ENCODE peak calls at places on chromosomes 6 and 20, in ten cellular contexts. U is GM12878, X is lower lobe of right lung, C is MM.1S, E is uterus, M is cardiac muscle cell, A is psoas muscle, Y is fibroblast of lung, I is ascending aorta, B is heart left ventricle. Q is an unnamed sample. For H3K4me1, the result is how much of the 10 kb centered on the place peaks cover.

GRCh38 chr6:6633898-6634734 is 45.6 kb downstream of the LY86 start:
- DNase-seq in A (no peak), Y (no peak), M (no peak), X (no peak), U (no peak), I (no peak), C (no peak), B (no peak), E (no peak), Q (no peak)

GRCh38 chr20:36273414-36274247 is 32.5 kb upstream of the DLGAP4 start:
- DNase-seq in X (no peak), E (no peak), A (peak), Y (peak), C (peak), M (peak), I (no peak), B (no peak), U (no peak), Q (no peak)

GRCh38 chr6:18155864-18156396 is 708 bp downstream of the KDM1B start:
- DNase-seq in E (peak), I (peak), X (peak), U (peak), C (peak), A (peak), Y (peak), B (peak), M (peak), Q (peak)

GRCh38 chr20:40339661-40340449 is 349.2 kb downstream of the MAFB start:
- DNase-seq in E (no peak), U (no peak), A (peak), Y (no peak), I (peak), B (peak), M (no peak), X (peak), C (no peak), Q (peak)

GRCh38 chr6:24876496-24877465 is 59.0 kb downstream of the RIPOR2 start:
- DNase-seq in A (no peak), C (no peak), X (no peak), Y (no peak), B (no peak), E (no peak), U (no peak), I (no peak), M (no peak), Q (no peak)

GRCh38 chr6:7687145-7688113 is 38.5 kb upstream of the BMP6 start:
- DNase-seq in E (no peak), C (no peak), B (no peak), M (no peak), A (no peak), U (no peak), Y (no peak), I (no peak), X (no peak), Q (no peak)

GRCh38 chr20:32052090-32052791 is at the start of gene HCK:
- DNase-seq in Y (no peak), E (no peak), A (peak), B (peak), I (no peak), X (peak), M (no peak), U (no peak), C (no peak), Q (peak)

GRCh38 chr20:44429017-44429339 is 46.7 kb upstream of the TTPAL start:
- DNase-seq in Y (peak), U (no peak), E (no peak), B (no peak), M (no peak), X (no peak), I (no peak), C (no peak), A (no peak), Q (no peak)

GRCh38 chr20:32181606-32182005 is 25.9 kb downstream of the PLAGL2 start:
- DNase-seq in U (no peak), M (no peak), A (peak), X (no peak), I (no peak), C (no peak), Y (no peak), E (no peak), B (no peak), Q (no peak)

GRCh38 chr6:16927205-16927604 is 165.9 kb upstream of the ATXN1 start:
- DNase-seq in M (no peak), Y (no peak), X (no peak), I (no peak), C (no peak), A (no peak), E (no peak), U (no peak), B (no peak), Q (no peak)

GRCh38 chr6:142218441-142218840 is 71.4 kb downstream of the VTA1 start:
- DNase-seq in C (no peak), E (no peak), U (no peak), B (no peak), Y (peak), A (no peak), X (no peak), I (no peak), M (no peak), Q (no peak)

GRCh38 chr6:150069707-150070106 is 786 bp upstream of the ULBP3 start:
- DNase-seq in I (no peak), X (no peak), E (no peak), A (no peak), M (no peak), U (no peak), B (no peak), C (no peak), Y (peak), Q (no peak)

GRCh38 chr6:117480651-117481050 is 1.8 kb upstream of the DCBLD1 start:
- DNase-seq in X (no peak), E (no peak), U (no peak), A (no peak), I (no peak), B (no peak), Y (no peak), M (no peak), C (no peak), Q (no peak)

GRCh38 chr20:2004171-2004570 is 10.3 kb upstream of the PDYN start:
- DNase-seq in A (no peak), Y (no peak), M (no peak), C (no peak), X (no peak), E (no peak), U (no peak), B (no peak), I (no peak), Q (no peak)

GRCh38 chr6:32178547-32179440 is 589 bp downstream of the RNF5 start:
- DNase-seq in A (no peak), I (no peak), Y (no peak), B (no peak), C (no peak), X (no peak), E (no peak), M (peak), U (no peak), Q (no peak)

GRCh38 chr6:14132244-14133220 is 15.0 kb downstream of the CD83 start:
- DNase-seq in B (no peak), C (no peak), E (no peak), U (no peak), Y (no peak), A (no peak), X (no peak), M (no peak), I (no peak), Q (no peak)

GRCh38 chr20:43946206-43946491 is 31.5 kb downstream of the TOX2 start:
- DNase-seq in B (no peak), C (peak), E (no peak), Y (no peak), I (no peak), M (no peak), X (no peak), A (no peak), U (no peak), Q (no peak)

GRCh38 chr20:37956099-37956498 is 53.2 kb downstream of the VSTM2L start:
- DNase-seq in C (no peak), A (no peak), U (no peak), E (no peak), M (no peak), B (no peak), X (no peak), Y (no peak), I (no peak), Q (no peak)

GRCh38 chr6:4587171-4587570 is 189.0 kb upstream of the CDYL start:
- DNase-seq in U (no peak), C (no peak), A (no peak), I (no peak), E (no peak), Y (no peak), M (peak), X (no peak), B (no peak), Q (no peak)

GRCh38 chr6:63872233-63872632 is 236.6 kb downstream of the PHF3 start:
- DNase-seq in A (no peak), E (no peak), B (no peak), Y (no peak), X (no peak), C (no peak), I (no peak), U (no peak), M (no peak), Q (no peak)
- TF ChIP-seq CTCF in A (no peak), E (no peak), B (no peak), Y (no peak), X (no peak), C (no peak), I (no peak), U (no peak), M (no peak), Q (no peak)

DNA sequence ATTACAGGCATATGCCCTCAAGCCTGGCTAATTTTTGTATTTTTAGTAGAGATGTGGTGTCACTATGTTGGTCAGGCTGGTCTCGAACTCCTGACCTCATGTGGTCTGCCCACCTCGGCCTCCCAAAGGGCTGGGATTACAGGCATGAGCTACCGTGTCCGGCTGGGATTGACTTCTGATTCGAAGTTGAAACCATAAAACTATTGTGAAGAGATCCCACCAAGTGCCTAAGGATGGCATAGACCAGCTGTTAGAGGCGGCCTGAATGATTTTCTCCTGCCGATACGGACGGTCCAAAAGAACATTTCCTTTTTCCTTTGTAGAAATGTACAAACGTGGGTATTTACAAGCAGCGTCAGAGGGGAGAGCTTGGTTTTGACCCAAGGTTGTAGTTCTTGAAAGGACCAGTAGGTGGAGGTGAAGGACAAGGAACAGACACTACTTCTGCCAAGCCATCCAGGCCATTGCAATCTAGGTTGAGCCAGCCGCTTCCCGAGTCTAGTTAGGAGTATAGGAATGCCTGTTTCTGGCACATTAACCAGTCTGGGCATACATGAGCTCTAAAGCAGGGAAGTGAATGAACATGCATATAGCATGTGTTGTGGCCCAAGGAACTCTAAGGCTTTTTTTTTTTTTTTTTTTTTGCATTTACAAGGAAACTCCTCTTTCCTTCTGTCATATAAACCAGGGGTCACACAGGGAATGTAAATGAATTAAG is 29.0 kb downstream of the MOCS3 start:
- DNase-seq in I (peak), B (peak), C (peak), X (no peak), E (peak), M (peak), U (peak), Y (peak), A (no peak), Q (no peak)
- H3K4me3 ChIP-seq in I (no peak), B (no peak), C (no peak), X (no peak), E (no peak), M (no peak), U (no peak), Y (no peak), A (no peak), Q (no peak)

DNA sequence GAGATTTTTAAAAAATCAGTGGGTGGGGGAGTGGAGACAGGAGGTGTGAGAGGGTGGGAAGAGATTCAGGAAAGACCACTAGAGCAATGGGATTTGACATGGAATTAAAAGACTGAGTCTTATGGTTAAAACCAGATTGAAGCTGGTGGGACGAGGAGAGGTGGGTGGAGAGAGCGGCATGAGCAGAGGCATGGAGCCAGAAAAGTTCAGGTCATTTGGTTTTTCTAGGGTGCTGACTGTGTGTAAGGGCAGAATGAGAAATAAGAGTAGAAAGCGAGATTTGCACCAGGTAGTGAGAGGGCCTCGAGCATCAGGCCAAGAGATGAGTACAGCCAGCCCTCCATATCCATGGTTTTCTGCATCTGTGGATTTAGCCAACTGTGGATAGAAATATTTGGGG is 121.3 kb downstream of the TCP11 start:
- DNase-seq in X (no peak), M (no peak), C (no peak), I (no peak), U (no peak), B (no peak), E (no peak), A (no peak), Y (no peak), Q (no peak)
- H3K4me1 ChIP-seq in X (half or more), M (under half), C (under half), I (half or more), U (under half), B (half or more), E (under half), A (half or more), Y (under half), Q (half or more)

GRCh38 chr6:75283907-75284284 is 696 bp downstream of the TMEM30A start:
- DNase-seq in X (no peak), U (no peak), C (no peak), A (no peak), Y (no peak), M (no peak), I (no peak), E (no peak), B (no peak), Q (no peak)
- TF ChIP-seq CTCF in X (no peak), U (no peak), C (no peak), A (no peak), Y (no peak), M (no peak), I (no peak), E (no peak), B (no peak), Q (no peak)

DNA sequence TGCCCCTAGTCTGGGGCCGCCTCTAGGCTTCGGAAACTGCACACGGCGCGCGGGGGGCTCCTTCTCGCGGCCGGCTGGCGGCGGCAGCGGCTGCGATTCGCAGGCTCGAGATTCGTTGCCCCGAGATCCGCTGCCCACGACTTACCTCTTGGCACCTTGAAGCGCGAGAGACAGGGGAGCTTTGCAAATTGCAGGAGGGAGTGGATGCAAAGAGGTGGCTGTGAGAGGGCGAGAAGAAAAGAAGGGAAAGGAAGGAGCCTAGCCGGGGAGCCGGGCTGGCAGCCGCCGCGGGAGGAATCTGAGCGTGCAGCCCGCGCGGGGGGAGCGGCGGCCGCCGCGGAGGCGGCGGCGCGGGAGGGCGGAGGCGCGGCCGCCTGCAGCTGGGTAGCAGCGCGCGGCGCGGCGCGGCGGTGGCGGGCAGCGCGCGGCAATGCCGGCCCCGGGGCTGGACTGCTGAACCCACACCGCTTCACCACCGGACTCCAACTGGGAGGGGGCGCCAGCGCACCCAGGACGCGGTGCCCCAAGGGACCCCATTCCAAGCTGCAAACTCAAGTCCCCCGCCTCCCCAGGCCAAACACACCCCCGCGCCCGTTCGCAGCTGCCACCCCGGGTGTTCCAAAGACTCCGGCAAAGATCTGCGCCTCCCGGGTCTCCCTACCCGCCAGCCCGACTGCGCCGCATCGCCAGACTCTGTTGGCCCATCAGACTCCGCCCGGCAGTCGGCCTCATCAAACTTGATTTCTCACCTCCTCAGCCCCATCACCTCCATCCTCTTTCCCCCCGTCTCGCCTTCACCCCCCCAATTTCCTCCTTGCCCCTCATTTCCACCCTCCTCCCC is 44.2 kb upstream of the SUPT3H start:
- DNase-seq in C (peak), M (peak), E (peak), X (peak), U (no peak), A (peak), I (peak), B (peak), Y (peak), Q (peak)
- H3K4me3 ChIP-seq in C (peak), M (peak), E (peak), X (peak), U (peak), A (peak), I (peak), B (peak), Y (peak), Q (peak)

DNA sequence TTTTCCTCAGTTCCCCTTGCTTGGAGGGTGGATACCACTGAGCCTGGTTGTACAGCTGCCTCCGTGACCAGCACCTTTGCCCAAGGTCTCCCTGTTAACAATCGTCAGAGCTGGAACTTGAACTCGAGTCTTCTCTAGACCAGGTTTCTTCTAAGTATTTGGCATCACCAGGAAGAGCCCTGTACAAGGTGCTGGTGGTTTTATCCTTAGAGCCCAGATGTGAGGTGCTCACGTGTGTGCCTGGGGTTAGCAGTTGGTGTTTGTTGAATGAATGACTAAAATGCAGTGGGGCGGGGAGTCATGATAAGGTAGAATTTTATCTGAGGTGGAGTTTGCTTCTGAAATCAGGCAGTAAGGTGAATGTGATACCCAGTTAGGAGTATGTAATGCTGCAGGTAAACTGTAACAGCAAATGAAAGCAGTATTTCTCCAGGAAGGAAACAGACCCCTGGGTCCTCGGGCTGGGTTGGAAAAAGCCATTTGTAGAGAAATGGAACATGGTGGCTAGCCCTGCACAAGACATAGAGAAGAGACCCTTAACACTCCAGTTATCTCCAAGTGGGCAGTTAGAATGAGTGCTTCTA is 3.1 kb downstream of the DNAJC5 start:
- DNase-seq in E (no peak), U (no peak), X (no peak), M (no peak), B (no peak), I (no peak), Y (no peak), A (no peak), C (no peak), Q (no peak)
- H3K4me1 ChIP-seq in E (under half), U (under half), X (half or more), M (under half), B (half or more), I (under half), Y (under half), A (under half), C (under half), Q (half or more)

DNA sequence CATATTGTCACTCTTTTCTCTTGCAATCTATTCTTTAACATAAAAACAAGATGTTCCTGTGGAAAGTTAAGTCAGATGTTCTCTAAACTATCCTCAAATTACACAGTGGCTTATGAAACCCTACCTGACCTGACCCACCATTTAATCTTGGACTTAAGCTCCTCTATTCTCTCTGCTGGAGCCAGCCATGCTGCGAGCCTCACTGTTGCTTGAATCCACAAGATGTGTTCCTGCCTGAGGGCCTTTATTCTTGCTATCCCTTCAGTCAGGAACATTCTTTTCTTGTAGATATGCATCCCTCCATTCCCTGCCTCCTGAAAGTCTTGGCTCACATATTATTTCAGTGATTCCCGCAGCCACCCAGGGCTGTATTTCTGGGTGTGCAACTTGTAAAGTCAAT is 283.2 kb downstream of the EPHA7 start:
- DNase-seq in Y (no peak), C (no peak), M (no peak), E (no peak), I (no peak), X (no peak), U (no peak), B (no peak), A (no peak), Q (no peak)
- TF ChIP-seq CTCF in Y (no peak), C (no peak), M (no peak), E (no peak), I (no peak), X (no peak), U (no peak), B (no peak), A (no peak), Q (no peak)

DNA sequence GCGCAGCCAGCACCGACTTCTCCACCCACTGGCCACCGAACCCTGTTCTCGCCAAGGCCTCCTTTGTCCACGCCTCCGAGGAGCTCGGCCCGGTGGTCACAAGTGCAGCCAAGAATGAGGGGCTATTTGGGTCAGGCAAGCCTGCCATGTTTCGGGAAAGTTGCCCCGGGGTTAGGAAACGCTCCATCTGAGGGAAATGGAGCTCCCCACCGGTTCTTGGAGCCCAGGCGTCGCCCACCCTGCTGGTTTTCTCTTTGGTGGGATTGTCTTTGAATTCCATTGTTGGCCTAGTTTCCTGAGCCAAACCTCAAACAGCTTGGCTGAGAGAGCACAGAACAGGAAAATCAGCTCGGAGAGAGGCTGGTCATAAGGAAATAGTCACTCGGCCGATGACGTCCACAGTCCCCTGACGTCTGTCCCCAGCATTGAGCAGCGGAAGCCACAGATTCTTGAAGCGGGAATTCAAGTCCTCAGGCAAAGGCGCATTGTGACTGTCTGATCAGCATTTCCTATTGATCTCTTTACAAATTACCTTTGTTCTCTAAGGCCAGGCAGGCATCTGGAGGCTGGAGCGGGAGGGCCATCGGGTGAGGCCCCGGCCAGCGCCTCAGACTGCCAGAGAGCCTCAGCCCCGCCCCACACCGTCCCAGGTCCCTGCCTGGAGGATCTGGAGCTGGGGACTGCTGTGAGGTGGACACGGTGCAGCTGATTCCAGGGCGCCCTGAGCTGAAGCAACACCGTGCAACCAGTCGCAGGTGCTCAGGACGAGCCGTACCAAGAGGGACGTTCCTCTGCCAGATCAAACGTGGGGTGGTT is 138.6 kb downstream of the DLL1 start:
- DNase-seq in A (peak), Y (peak), E (peak), X (peak), C (no peak), B (peak), U (no peak), M (no peak), I (peak), Q (peak)
- H3K4me3 ChIP-seq in A (peak), Y (no peak), E (no peak), X (peak), C (no peak), B (no peak), U (no peak), M (no peak), I (peak), Q (peak)